ENCODE peak calls at places on chromosomes 12 and 14, in eight cellular contexts. M, W, V, A, K, B, O and Y are unnamed samples.

GRCh38 chr14:68255697-68256178 is 436.2 kb downstream of the RAD51B start:
- DNase-seq in M (no peak), W (no peak), V (no peak), A (peak), K (no peak), B (no peak), O (no peak), Y (no peak)

GRCh38 chr12:40263616-40264409 is 39.0 kb downstream of the LRRK2 start:
- DNase-seq in M (no peak), W (peak), V (no peak), A (no peak), K (no peak), B (no peak), O (no peak), Y (no peak)

GRCh38 chr12:86042062-86042461 is 168.0 kb downstream of the NTS start:
- DNase-seq in M (no peak), W (no peak), V (no peak), A (no peak), K (no peak), B (no peak), O (no peak), Y (no peak)

GRCh38 chr14:32724864-32725550 is 213.7 kb upstream of the NPAS3 start:
- DNase-seq in M (no peak), W (no peak), V (no peak), A (no peak), K (no peak), B (no peak), O (no peak), Y (no peak)

GRCh38 chr14:93085916-93086315 is 29.8 kb downstream of the ITPK1 start:
- DNase-seq in M (no peak), W (no peak), V (no peak), A (no peak), K (no peak), B (no peak), O (no peak), Y (no peak)

GRCh38 chr12:130186631-130187269 is 24.5 kb downstream of the FZD10 start:
- DNase-seq in M (no peak), W (no peak), V (no peak), A (no peak), K (peak), B (no peak), O (no peak), Y (no peak)

GRCh38 chr14:95217391-95217900 is 60.1 kb upstream of the DICER1 start:
- DNase-seq in M (no peak), W (no peak), V (no peak), A (no peak), K (no peak), B (no peak), O (no peak), Y (no peak)

GRCh38 chr12:5434647-5434968 is 2.7 kb downstream of the NTF3 start:
- DNase-seq in M (no peak), W (no peak), V (no peak), A (no peak), K (no peak), B (no peak), O (no peak), Y (no peak)

GRCh38 chr12:52618866-52619265 is 507 bp upstream of the KRT73 start:
- DNase-seq in M (no peak), W (no peak), V (no peak), A (no peak), K (no peak), B (no peak), O (no peak), Y (no peak)